ENCODE peak calls at places on chromosomes 3 and 15, in five cellular contexts. G is HTR-8/SVneo, R is GM23248, F is tibial artery, A is SJSA1. I is an unnamed sample.

GRCh38 chr15:48413304-48413703 is 82.1 kb downstream of the DUT start:
- DNase-seq in G (no peak), R (peak), F (no peak), A (no peak), I (no peak)

GRCh38 chr3:112056451-112056929 is 22.0 kb downstream of the TMPRSS7 start:
- DNase-seq in G (no peak), R (peak), F (no peak), A (peak), I (no peak)

GRCh38 chr15:84826369-84826823 is 9.2 kb downstream of the ALPK3 start:
- DNase-seq in G (peak), R (peak), F (peak), A (no peak), I (no peak)

GRCh38 chr15:56835598-56836275 is 82.7 kb upstream of the TCF12 start:
- DNase-seq in G (no peak), R (peak), F (no peak), A (no peak), I (no peak)

GRCh38 chr3:160163259-160163878 is 61.9 kb upstream of the C3orf80 start:
- DNase-seq in G (peak), R (peak), F (no peak), A (no peak), I (no peak)

GRCh38 chr15:96948981-96949380 is 618.5 kb downstream of the NR2F2 start:
- DNase-seq in G (no peak), R (no peak), F (no peak), A (no peak), I (no peak)

GRCh38 chr15:67542462-67543347 is at the start of gene MAP2K5:
- DNase-seq in G (peak), R (peak), F (peak), A (peak), I (peak)

GRCh38 chr3:42110631-42111030 is 19.5 kb downstream of the TRAK1 start:
- DNase-seq in G (no peak), R (no peak), F (peak), A (no peak), I (no peak)

GRCh38 chr3:65854606-65855304 is 184.0 kb downstream of the MAGI1 start:
- DNase-seq in G (no peak), R (peak), F (no peak), A (no peak), I (no peak)

GRCh38 chr15:22883196-22883595 is 44.7 kb downstream of the NIPA2 start:
- DNase-seq in G (no peak), R (no peak), F (no peak), A (no peak), I (no peak)

GRCh38 chr15:25939122-25939521 is 76.0 kb upstream of the ATP10A start:
- DNase-seq in G (no peak), R (no peak), F (no peak), A (no peak), I (no peak)

GRCh38 chr15:25565470-25566264 is 126.8 kb upstream of the UBE3A start:
- DNase-seq in G (no peak), R (no peak), F (peak), A (no peak), I (no peak)

GRCh38 chr15:69074843-69075224 is 60.3 kb downstream of the NOX5 start:
- DNase-seq in G (no peak), R (no peak), F (no peak), A (no peak), I (no peak)

I was measured in coronary artery.